ENCODE peak calls at places on chromosomes 13 and 19, in ten cellular contexts. C is neural crest cell, Q is nephron progenitor cell, T is tibial artery, L is fibroblast of lung, P is psoas muscle, O is mucosa of descending colon, I is AG09319, F is astrocyte of the spinal cord, X is HepG2. U is an unnamed sample.

GRCh38 chr19:15292847-15293582 is 39.3 kb downstream of the BRD4 start:
- DNase-seq in L (peak), T (no peak), X (no peak), C (no peak), Q (no peak), O (no peak), P (no peak), F (no peak), I (no peak), U (no peak)

GRCh38 chr13:90281709-90282108 is 1065.8 kb upstream of the MIR17HG start:
- DNase-seq in C (no peak), X (no peak), F (no peak), I (no peak), T (no peak), O (no peak), Q (no peak), L (no peak), P (no peak), U (no peak)

GRCh38 chr19:6862673-6863078 is 24.7 kb upstream of the ADGRE1 start:
- DNase-seq in I (peak), C (peak), Q (peak), X (peak), L (peak), O (peak), P (peak), F (peak), T (peak), U (peak)

GRCh38 chr13:32047088-32047487 is 15.5 kb downstream of the FRY start:
- DNase-seq in I (no peak), L (no peak), T (no peak), O (no peak), X (no peak), C (no peak), Q (no peak), P (no peak), F (no peak), U (no peak)

GRCh38 chr19:48061401-48062344 is 17.8 kb upstream of the CABP5 start:
- DNase-seq in P (no peak), X (no peak), T (no peak), I (no peak), O (no peak), Q (no peak), F (no peak), L (no peak), C (no peak), U (no peak)

GRCh38 chr19:16598848-16599247 is 26.6 kb upstream of the SLC35E1 start:
- DNase-seq in I (no peak), T (no peak), L (no peak), F (no peak), P (no peak), X (no peak), C (no peak), O (no peak), Q (no peak), U (no peak)

GRCh38 chr13:30832377-30832776 is 73.7 kb upstream of the MEDAG start:
- DNase-seq in L (no peak), F (no peak), X (no peak), Q (no peak), P (no peak), C (no peak), T (no peak), O (no peak), I (no peak), U (no peak)

GRCh38 chr13:98202026-98202425 is 25.0 kb upstream of the RNF113B start:
- DNase-seq in P (no peak), X (peak), I (no peak), Q (peak), F (no peak), L (no peak), O (no peak), T (no peak), C (peak), U (no peak)

GRCh38 chr19:53655042-53655665 is 23.4 kb downstream of the DPRX start:
- DNase-seq in Q (no peak), I (no peak), T (no peak), X (no peak), F (no peak), P (no peak), O (no peak), C (no peak), L (no peak), U (no peak)

GRCh38 chr13:91580749-91581148 is 182.3 kb downstream of the GPC5 start:
- DNase-seq in C (no peak), T (no peak), P (no peak), X (no peak), Q (no peak), I (no peak), O (no peak), L (no peak), F (no peak), U (no peak)

GRCh38 chr13:99821741-99822140 is 149.8 kb downstream of the ZIC5 start:
- DNase-seq in L (no peak), O (no peak), C (no peak), P (no peak), T (no peak), I (no peak), Q (no peak), X (no peak), F (no peak), U (no peak)

GRCh38 chr13:112958127-112958989 is 10.7 kb upstream of the MCF2L start:
- DNase-seq in C (no peak), P (no peak), Q (no peak), L (no peak), F (no peak), X (no peak), O (no peak), T (peak), I (no peak), U (no peak)

GRCh38 chr19:17719730-17720486 is 628 bp downstream of the MAP1S start:
- DNase-seq in I (no peak), X (no peak), Q (no peak), C (no peak), F (no peak), O (peak), T (no peak), L (no peak), P (no peak), U (no peak)

GRCh38 chr13:102580552-102581169 is 16.1 kb upstream of the TPP2 start:
- DNase-seq in X (peak), L (peak), C (peak), Q (peak), F (peak), O (no peak), T (no peak), P (no peak), I (no peak), U (peak)

GRCh38 chr13:91270031-91270430 is 77.5 kb upstream of the MIR17HG start:
- DNase-seq in Q (no peak), F (no peak), X (no peak), T (no peak), P (no peak), O (no peak), L (no peak), I (no peak), C (no peak), U (no peak)

GRCh38 chr19:45591004-45591637 is 6.5 kb upstream of the OPA3 start:
- DNase-seq in Q (peak), O (peak), T (no peak), P (peak), F (peak), X (peak), I (no peak), C (peak), L (peak), U (peak)

GRCh38 chr13:29457299-29457698 is 138.2 kb downstream of the SLC7A1 start:
- DNase-seq in L (peak), I (no peak), Q (no peak), C (no peak), P (no peak), X (no peak), T (no peak), O (no peak), F (peak), U (no peak)

GRCh38 chr13:20174656-20175405 is 14.0 kb upstream of the GJA3 start:
- DNase-seq in X (peak), P (peak), Q (no peak), I (peak), C (no peak), O (peak), F (peak), T (peak), L (peak), U (no peak)

GRCh38 chr19:47518139-47518538 is 3.3 kb upstream of the NAPA start:
- DNase-seq in O (no peak), X (no peak), Q (no peak), C (no peak), P (peak), T (no peak), I (no peak), F (peak), L (no peak), U (no peak)

GRCh38 chr19:47790398-47790814 is 11.9 kb downstream of the SELENOW start:
- DNase-seq in C (peak), P (peak), I (peak), L (peak), O (peak), Q (peak), T (peak), X (peak), F (peak), U (peak)

GRCh38 chr13:79056706-79057105 is 349.3 kb downstream of the RBM26 start:
- DNase-seq in L (no peak), C (no peak), X (no peak), F (no peak), Q (no peak), T (no peak), O (no peak), I (no peak), P (no peak), U (no peak)

GRCh38 chr13:100933841-100934240 is 259.2 kb upstream of the TMTC4 start:
- DNase-seq in C (no peak), I (no peak), Q (no peak), X (no peak), O (no peak), F (no peak), T (no peak), L (no peak), P (no peak), U (no peak)

GRCh38 chr13:112651750-112652511 is 37.9 kb upstream of the ATP11A start:
- DNase-seq in T (no peak), Q (no peak), X (no peak), O (no peak), P (no peak), L (no peak), I (no peak), F (no peak), C (no peak), U (no peak)

GRCh38 chr13:106484755-106485193 is 50.7 kb downstream of the EFNB2 start:
- DNase-seq in T (peak), P (no peak), X (no peak), O (no peak), L (peak), C (no peak), F (no peak), I (no peak), Q (no peak), U (no peak)

GRCh38 chr13:47875206-47875605 is 125.9 kb downstream of the SUCLA2 start:
- DNase-seq in P (no peak), L (no peak), O (no peak), C (no peak), I (no peak), X (no peak), Q (no peak), F (no peak), T (no peak), U (no peak)

GRCh38 chr13:102912599-102912998 is 66.8 kb downstream of the ERCC5 start:
- DNase-seq in P (no peak), L (no peak), T (no peak), Q (no peak), X (no peak), I (no peak), F (no peak), O (no peak), C (no peak), U (no peak)

GRCh38 chr13:40220299-40220935 is 446.0 kb downstream of the FOXO1 start:
- DNase-seq in L (peak), Q (no peak), O (no peak), T (no peak), C (no peak), P (no peak), I (no peak), F (peak), X (no peak), U (no peak)

GRCh38 chr19:48632692-48633147 is 4.5 kb downstream of the DBP start:
- DNase-seq in X (no peak), O (no peak), I (no peak), F (no peak), P (no peak), Q (no peak), L (no peak), C (no peak), T (no peak), U (no peak)

GRCh38 chr13:105165449-105166125 is 1369.9 kb downstream of the EFNB2 start:
- DNase-seq in C (no peak), Q (no peak), F (no peak), T (no peak), I (no peak), P (no peak), L (no peak), O (no peak), X (no peak), U (no peak)

GRCh38 chr13:55577082-55577846 is 1563.5 kb upstream of the PRR20A start:
- DNase-seq in C (no peak), F (no peak), O (no peak), L (no peak), T (no peak), Q (peak), X (no peak), P (no peak), I (no peak), U (no peak)

GRCh38 chr13:105984236-105984635 is 551.2 kb downstream of the EFNB2 start:
- DNase-seq in I (no peak), O (no peak), P (no peak), X (no peak), Q (no peak), C (no peak), F (no peak), L (no peak), T (no peak), U (no peak)

GRCh38 chr13:25840261-25840660 is 211.6 kb downstream of the SHISA2 start:
- DNase-seq in L (no peak), X (no peak), O (no peak), Q (no peak), P (no peak), F (peak), I (no peak), C (no peak), T (no peak), U (no peak)

GRCh38 chr19:50358483-50359431 is 6.7 kb downstream of the NAPSA start:
- DNase-seq in P (peak), L (peak), O (peak), X (no peak), I (no peak), Q (no peak), T (peak), F (peak), C (no peak), U (no peak)

GRCh38 chr13:32587774-32588165 is 1.5 kb downstream of the PDS5B start:
- DNase-seq in I (peak), F (peak), X (peak), Q (no peak), L (peak), P (no peak), T (no peak), O (no peak), C (no peak), U (no peak)

GRCh38 chr19:7751157-7751783 is 3.9 kb upstream of the CD209 start:
- DNase-seq in T (peak), C (no peak), L (no peak), O (no peak), F (no peak), I (no peak), X (no peak), Q (no peak), P (no peak), U (no peak)

GRCh38 chr13:36674337-36675212 is 755 bp downstream of the SERTM1 start:
- DNase-seq in T (no peak), L (no peak), X (no peak), P (no peak), C (no peak), O (no peak), Q (peak), I (no peak), F (no peak), U (no peak)

GRCh38 chr19:16795731-16796130 is 33.5 kb upstream of the SIN3B start:
- DNase-seq in I (no peak), C (no peak), O (no peak), Q (no peak), P (no peak), F (no peak), T (no peak), X (no peak), L (no peak), U (no peak)

GRCh38 chr13:33174491-33174890 is 111.1 kb downstream of the STARD13 start:
- DNase-seq in O (no peak), T (no peak), C (no peak), Q (no peak), X (no peak), F (no peak), P (no peak), L (no peak), I (no peak), U (no peak)

GRCh38 chr19:12665646-12666304 is 767 bp downstream of the MAN2B1 start:
- DNase-seq in X (no peak), P (no peak), I (no peak), O (peak), C (no peak), T (no peak), Q (no peak), F (no peak), L (no peak), U (no peak)

DNA sequence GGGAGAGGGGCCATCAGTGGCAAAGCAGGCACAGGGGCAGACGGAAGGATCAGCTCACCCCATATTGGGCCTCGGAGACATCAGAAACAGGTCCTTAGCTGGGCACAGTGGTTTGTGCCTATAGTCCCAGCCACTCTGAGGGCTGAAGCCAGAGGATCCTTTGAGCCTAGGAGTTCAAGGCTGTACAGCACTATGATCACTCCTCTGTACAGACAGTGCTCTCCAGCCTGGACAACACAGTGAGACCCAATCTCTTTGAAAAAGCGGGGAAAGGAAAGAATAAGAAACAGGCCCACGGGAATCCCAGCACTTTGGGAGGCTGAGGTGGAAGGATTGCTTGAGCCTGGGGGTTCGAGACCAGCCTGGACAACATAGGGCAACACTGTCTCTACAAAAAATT is 6.0 kb downstream of the SERTAD1 start:
- DNase-seq in C (no peak), L (no peak), F (no peak), P (no peak), X (no peak), Q (no peak), O (no peak), T (no peak), I (no peak), U (no peak)
- TF ChIP-seq CTCF in C (no peak), L (no peak), F (no peak), P (no peak), X (no peak), Q (no peak), O (no peak), T (no peak), I (no peak), U (no peak)

GRCh38 chr13:27177852-27178251 is 6.2 kb upstream of the USP12 start:
- DNase-seq in I (no peak), O (no peak), Q (no peak), X (no peak), C (no peak), F (no peak), P (no peak), L (no peak), T (no peak), U (no peak)
- TF ChIP-seq CTCF in I (no peak), O (no peak), Q (no peak), X (no peak), C (peak), F (no peak), P (no peak), L (no peak), T (no peak), U (no peak)

GRCh38 chr19:1810439-1811160 is 1.5 kb downstream of the ATP8B3 start:
- DNase-seq in X (no peak), O (no peak), F (no peak), P (no peak), L (no peak), I (no peak), Q (no peak), T (peak), C (no peak), U (no peak)

GRCh38 chr19:1812426-1813196 is 535 bp upstream of the ATP8B3 start:
- DNase-seq in X (peak), L (peak), C (peak), O (peak), I (peak), P (peak), T (peak), Q (peak), F (peak), U (peak)

GRCh38 chr19:1813197-1813836 is 1.2 kb upstream of the ATP8B3 start:
- DNase-seq in T (no peak), F (no peak), L (no peak), I (no peak), O (no peak), P (no peak), X (no peak), C (no peak), Q (no peak), U (no peak)

GRCh38 chr19:1811472-1811894 is 593 bp downstream of the ATP8B3 start:
- DNase-seq in F (peak), I (no peak), X (peak), L (peak), O (peak), P (peak), T (peak), Q (no peak), C (no peak), U (no peak)

GRCh38 chr19:1811942-1812425 is at the start of gene ATP8B3:
- DNase-seq in F (no peak), P (no peak), C (no peak), T (no peak), L (no peak), Q (no peak), O (no peak), X (no peak), I (no peak), U (no peak)
- TF ChIP-seq CTCF in F (no peak), P (no peak), C (peak), T (no peak), L (no peak), Q (no peak), O (no peak), X (peak), I (peak), U (no peak)

DNA sequence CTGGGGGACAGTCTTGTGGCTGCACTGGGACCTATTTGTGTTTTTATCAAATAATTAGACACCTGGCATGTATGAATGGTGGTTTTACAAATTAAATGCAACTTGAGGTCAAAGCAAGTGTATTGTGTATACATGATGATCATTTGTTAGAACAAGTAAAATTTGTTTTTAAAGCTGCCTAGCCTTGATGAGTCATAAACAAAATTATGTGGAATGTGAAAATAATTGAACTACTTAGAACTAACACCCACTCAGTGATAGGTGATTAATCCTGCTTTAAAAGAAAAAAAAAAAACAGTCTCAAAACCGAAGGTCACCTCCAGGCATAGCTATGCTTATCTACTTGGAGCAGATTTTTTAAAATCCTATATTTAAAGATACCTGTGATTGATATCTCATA is 770.3 kb upstream of the SLITRK5 start:
- DNase-seq in T (no peak), X (no peak), F (no peak), P (no peak), L (no peak), C (no peak), Q (no peak), O (no peak), I (no peak), U (no peak)
- TF ChIP-seq CTCF in T (no peak), X (no peak), F (no peak), P (no peak), L (no peak), C (no peak), Q (no peak), O (no peak), I (no peak), U (no peak)

GRCh38 chr19:34555447-34555846 is 73.9 kb downstream of the WTIP start:
- DNase-seq in O (no peak), L (peak), P (no peak), Q (no peak), T (no peak), F (no peak), X (peak), I (no peak), C (no peak), U (no peak)
- TF ChIP-seq CTCF in O (no peak), L (no peak), P (peak), Q (no peak), T (no peak), F (peak), X (peak), I (peak), C (peak), U (peak)

GRCh38 chr13:27665333-27665732 is 43.6 kb downstream of the POLR1D start:
- DNase-seq in I (no peak), C (no peak), Q (no peak), P (no peak), O (no peak), X (no peak), T (no peak), F (no peak), L (peak), U (no peak)
- TF ChIP-seq CTCF in I (peak), C (peak), Q (no peak), P (peak), O (no peak), X (no peak), T (no peak), F (no peak), L (peak), U (no peak)

DNA sequence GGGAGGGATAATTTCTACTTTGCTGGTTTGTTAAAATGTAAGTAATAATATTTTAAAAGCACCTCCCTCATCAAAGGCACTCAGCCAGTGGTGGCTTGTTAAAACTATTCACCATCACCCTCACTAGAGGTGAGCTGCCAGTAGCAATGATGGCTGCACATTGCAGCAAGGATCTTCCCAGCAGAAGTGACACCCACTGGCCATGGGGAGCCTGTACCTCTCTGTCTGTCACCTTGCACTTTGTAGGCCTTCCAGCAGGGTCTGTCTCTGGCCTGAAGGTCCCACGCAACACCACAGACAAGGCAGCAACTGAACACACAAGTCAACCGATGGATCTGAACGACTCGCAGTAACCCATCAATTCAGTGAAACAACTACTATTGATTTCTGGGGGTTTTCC is 47.3 kb upstream of the C13orf42 start:
- DNase-seq in L (no peak), F (no peak), X (peak), Q (peak), T (no peak), C (no peak), O (no peak), P (no peak), I (no peak), U (no peak)
- TF ChIP-seq CTCF in L (no peak), F (no peak), X (peak), Q (no peak), T (no peak), C (no peak), O (no peak), P (no peak), I (no peak), U (no peak)